ENCODE peak calls at places on chromosomes 2 and 18, in seven cellular contexts. S is amygdala, J is pancreas, H is progenitor cell of endocrine pancreas, F is EH, R is GM13976, P is neural progenitor cell. X is an unnamed sample.

GRCh38 chr2:99975386-99975785 is 167.0 kb downstream of the AFF3 start:
- DNase-seq in S (no peak), J (no peak), H (no peak), F (peak), R (no peak), P (no peak), X (peak)

GRCh38 chr2:46976556-46976955 is 61.0 kb upstream of the MCFD2 start:
- DNase-seq in S (no peak), J (no peak), H (no peak), F (no peak), R (no peak), P (no peak), X (no peak)

GRCh38 chr18:65994294-65994693 is 243.5 kb downstream of the CDH7 start:
- DNase-seq in S (no peak), J (no peak), H (no peak), F (no peak), R (no peak), P (no peak), X (no peak)

GRCh38 chr2:219175928-219176817 is 552 bp downstream of the CNPPD1 start:
- DNase-seq in S (peak), J (peak), H (no peak), F (peak), R (peak), P (peak), X (peak)

GRCh38 chr2:4673025-4673489 is 969.7 kb downstream of the DCDC2C start:
- DNase-seq in S (no peak), J (no peak), H (no peak), F (peak), R (no peak), P (no peak), X (peak)

GRCh38 chr2:34985474-34985873 is 1370.1 kb upstream of the CRIM1 start:
- DNase-seq in S (no peak), J (no peak), H (no peak), F (no peak), R (no peak), P (no peak), X (no peak)

GRCh38 chr2:37316181-37316580 is 8.5 kb downstream of the PRKD3 start:
- DNase-seq in S (no peak), J (no peak), H (no peak), F (no peak), R (no peak), P (no peak), X (no peak)

GRCh38 chr18:2916184-2916583 is 69.4 kb downstream of the EMILIN2 start:
- DNase-seq in S (no peak), J (no peak), H (no peak), F (peak), R (no peak), P (no peak), X (no peak)

GRCh38 chr2:66059332-66059731 is 375.6 kb upstream of the MEIS1 start:
- DNase-seq in S (no peak), J (no peak), H (no peak), F (no peak), R (no peak), P (no peak), X (no peak)

GRCh38 chr2:126513033-126513432 is 142.9 kb upstream of the GYPC start:
- DNase-seq in S (no peak), J (no peak), H (no peak), F (peak), R (no peak), P (no peak), X (no peak)

GRCh38 chr18:10320848-10321247 is 133.6 kb upstream of the APCDD1 start:
- DNase-seq in S (no peak), J (no peak), H (no peak), F (peak), R (no peak), P (no peak), X (peak)

GRCh38 chr18:421236-422155 is 79.0 kb downstream of the COLEC12 start:
- DNase-seq in S (no peak), J (no peak), H (no peak), F (peak), R (no peak), P (no peak), X (peak)

GRCh38 chr2:70514612-70515055 is 39.0 kb downstream of the TGFA start:
- DNase-seq in S (no peak), J (peak), H (no peak), F (no peak), R (no peak), P (no peak), X (no peak)

GRCh38 chr2:37770797-37771196 is 99.4 kb upstream of the CDC42EP3 start:
- DNase-seq in S (no peak), J (no peak), H (no peak), F (peak), R (no peak), P (no peak), X (peak)

GRCh38 chr2:159939946-159940345 is 122.5 kb downstream of the PLA2R1 start:
- DNase-seq in S (no peak), J (no peak), H (no peak), F (peak), R (peak), P (no peak), X (peak)

GRCh38 chr2:10647886-10648605 is 41.7 kb downstream of the NOL10 start:
- DNase-seq in S (no peak), J (no peak), H (no peak), F (no peak), R (no peak), P (no peak), X (no peak)

GRCh38 chr2:205720451-205720902 is 38.2 kb downstream of the NRP2 start:
- DNase-seq in S (no peak), J (no peak), H (no peak), F (no peak), R (no peak), P (peak), X (no peak)

GRCh38 chr2:175734679-175735078 is 267.4 kb downstream of the LNPK start:
- DNase-seq in S (no peak), J (no peak), H (no peak), F (no peak), R (no peak), P (peak), X (peak)

GRCh38 chr2:216109962-216110614 is 940 bp downstream of the XRCC5 start:
- DNase-seq in S (no peak), J (no peak), H (no peak), F (peak), R (no peak), P (peak), X (peak)

GRCh38 chr18:13298262-13298661 is 79.7 kb downstream of the LDLRAD4 start:
- DNase-seq in S (no peak), J (no peak), H (no peak), F (no peak), R (no peak), P (no peak), X (no peak)

GRCh38 chr18:51278045-51278649 is 80.7 kb upstream of the MEX3C start:
- DNase-seq in S (no peak), J (peak), H (peak), F (peak), R (no peak), P (peak), X (no peak)

GRCh38 chr2:112714836-112715631 is 5.8 kb upstream of the NT5DC4 start:
- DNase-seq in S (no peak), J (no peak), H (no peak), F (peak), R (no peak), P (no peak), X (peak)

GRCh38 chr18:26971327-26971918 is 105.9 kb upstream of the AQP4 start:
- DNase-seq in S (no peak), J (no peak), H (no peak), F (no peak), R (no peak), P (no peak), X (no peak)

GRCh38 chr18:27667064-27667463 is 482.0 kb upstream of the CHST9 start:
- DNase-seq in S (no peak), J (no peak), H (no peak), F (no peak), R (no peak), P (no peak), X (no peak)

GRCh38 chr18:23835076-23835475 is 145.8 kb downstream of the LAMA3 start:
- DNase-seq in S (no peak), J (no peak), H (no peak), F (no peak), R (no peak), P (no peak), X (peak)

GRCh38 chr18:23828426-23828825 is 139.2 kb downstream of the LAMA3 start:
- DNase-seq in S (no peak), J (no peak), H (no peak), F (peak), R (peak), P (no peak), X (peak)

GRCh38 chr2:164933751-164934189 is 21.6 kb downstream of the SLC38A11 start:
- DNase-seq in S (no peak), J (no peak), H (no peak), F (no peak), R (no peak), P (no peak), X (no peak)

GRCh38 chr18:7038330-7038846 is 79.2 kb downstream of the LAMA1 start:
- DNase-seq in S (no peak), J (peak), H (peak), F (peak), R (no peak), P (peak), X (peak)

GRCh38 chr2:223918671-223919134 is 26.4 kb downstream of the WDFY1 start:
- DNase-seq in S (no peak), J (no peak), H (no peak), F (no peak), R (no peak), P (no peak), X (no peak)

GRCh38 chr2:176390276-176390675 is 121.0 kb downstream of the MTX2 start:
- DNase-seq in S (no peak), J (no peak), H (no peak), F (peak), R (no peak), P (no peak), X (peak)

GRCh38 chr2:217392930-217393584 is 533.2 kb upstream of the TNP1 start:
- DNase-seq in S (no peak), J (no peak), H (no peak), F (no peak), R (no peak), P (no peak), X (no peak)

GRCh38 chr2:156944871-156945270 is 312.6 kb upstream of the GALNT5 start:
- DNase-seq in S (no peak), J (no peak), H (no peak), F (no peak), R (no peak), P (no peak), X (peak)

GRCh38 chr2:221390846-221391245 is 181.3 kb downstream of the EPHA4 start:
- DNase-seq in S (no peak), J (no peak), H (no peak), F (no peak), R (no peak), P (no peak), X (no peak)

GRCh38 chr2:9518780-9519179 is 36.9 kb downstream of the ADAM17 start:
- DNase-seq in S (no peak), J (no peak), H (no peak), F (no peak), R (no peak), P (no peak), X (no peak)

GRCh38 chr18:63578357-63578958 is 8.7 kb upstream of the SERPINB13 start:
- DNase-seq in S (no peak), J (peak), H (peak), F (peak), R (peak), P (peak), X (peak)

GRCh38 chr2:202635441-202636296 is 900 bp downstream of the FAM117B start:
- DNase-seq in S (peak), J (peak), H (peak), F (peak), R (peak), P (peak), X (peak)

GRCh38 chr2:239255643-239256042 is 145.2 kb downstream of the HDAC4 start:
- DNase-seq in S (no peak), J (no peak), H (no peak), F (no peak), R (no peak), P (no peak), X (no peak)

GRCh38 chr18:63421514-63421913 is 762 bp downstream of the VPS4B start:
- DNase-seq in S (no peak), J (no peak), H (no peak), F (peak), R (no peak), P (no peak), X (no peak)

GRCh38 chr2:73494031-73494430 is 108.4 kb downstream of the ALMS1 start:
- DNase-seq in S (no peak), J (no peak), H (no peak), F (peak), R (no peak), P (no peak), X (peak)